ENCODE peak calls at places on chromosome 22, in seven cellular contexts. I is activated T-helper 1 cell treated with anti-CD3 and anti-CD28 coated beads, Interleukin-2, amount 50 U/mL, for 16 hours; K is Ammon's horn; N is BE2C; C is GM03348; M is activated T-cell treated with anti-CD3 and anti-CD28 coated beads, Interleukin-2, amount 50 U/mL, for 1 hour; L is LoVo. Y is an unnamed sample.

GRCh38 chr22:49491726-49492125 is 335.9 kb downstream of the BRD1 start:
- DNase-seq in K (no peak), L (no peak), I (no peak), M (no peak), N (no peak), C (no peak), Y (no peak)

GRCh38 chr22:49934144-49934890 is 15.9 kb downstream of the CRELD2 start:
- DNase-seq in L (no peak), N (no peak), M (peak), K (peak), I (no peak), C (no peak), Y (peak)

GRCh38 chr22:26835929-26836528 is 178.6 kb downstream of the MIAT start:
- DNase-seq in M (peak), L (peak), N (peak), C (peak), K (no peak), I (no peak), Y (peak)

GRCh38 chr22:23204541-23205157 is 24.3 kb downstream of the BCR start:
- DNase-seq in I (no peak), N (no peak), C (peak), L (no peak), M (no peak), K (no peak), Y (peak)

GRCh38 chr22:25903294-25903693 is 161.3 kb downstream of the MYO18B start:
- DNase-seq in I (no peak), L (no peak), C (no peak), K (no peak), N (peak), M (no peak), Y (no peak)

GRCh38 chr22:30717331-30717921 is 22.8 kb downstream of the OSBP2 start:
- DNase-seq in N (no peak), M (no peak), K (no peak), I (no peak), L (peak), C (peak), Y (peak)

GRCh38 chr22:50416996-50417395 is 57.8 kb downstream of the SBF1 start:
- DNase-seq in M (no peak), C (no peak), N (no peak), I (no peak), L (no peak), K (peak), Y (no peak)

GRCh38 chr22:43829904-43830851 is 18.1 kb upstream of the EFCAB6 start:
- DNase-seq in I (no peak), K (no peak), C (peak), L (no peak), N (peak), M (no peak), Y (peak)

GRCh38 chr22:28904211-28904808 is 20.9 kb downstream of the ZNRF3 start:
- DNase-seq in C (no peak), K (no peak), N (no peak), M (no peak), I (no peak), L (no peak), Y (peak)